ENCODE peak calls at places on chromosomes 12 and 14, in eight cellular contexts. V is OCI-LY7, L is HCT116, K is tibial artery, C is lung, J is Peyer's patch, I is heart right ventricle, O is tibial nerve. T is an unnamed sample. For H3K4me1 and H3K9me3, the result is how much of the 10 kb centered on the place peaks cover.

GRCh38 chr14:87153391-87153790 is 839.6 kb downstream of the GALC start:
- DNase-seq in V (peak), L (no peak), K (no peak), C (no peak), J (no peak), I (no peak), O (no peak), T (no peak)

GRCh38 chr14:43898709-43899108 is 608.4 kb downstream of the FSCB start:
- DNase-seq in V (no peak), L (no peak), K (no peak), C (no peak), J (no peak), I (no peak), O (no peak), T (no peak)

GRCh38 chr12:123744836-123745235 is 17.3 kb upstream of the DNAH10 start:
- DNase-seq in V (no peak), L (no peak), K (no peak), C (no peak), J (no peak), I (no peak), O (no peak), T (no peak)

GRCh38 chr14:30194769-30195168 is 267.1 kb upstream of the PRKD1 start:
- DNase-seq in V (no peak), L (no peak), K (no peak), C (no peak), J (no peak), I (no peak), O (no peak), T (no peak)

GRCh38 chr12:32043928-32044549 is 62.6 kb upstream of the BICD1 start:
- DNase-seq in V (peak), L (no peak), K (no peak), C (no peak), J (no peak), I (no peak), O (no peak), T (no peak)

GRCh38 chr12:41552507-41553047 is 364.5 kb downstream of the PDZRN4 start:
- DNase-seq in V (no peak), L (no peak), K (no peak), C (no peak), J (no peak), I (no peak), O (no peak), T (no peak)

GRCh38 chr12:123771261-123771660 is 9.2 kb downstream of the DNAH10 start:
- DNase-seq in V (no peak), L (no peak), K (no peak), C (no peak), J (no peak), I (no peak), O (no peak), T (no peak)

GRCh38 chr12:117875652-117876491 is 92.9 kb downstream of the KSR2 start:
- DNase-seq in V (no peak), L (no peak), K (no peak), C (no peak), J (no peak), I (no peak), O (no peak), T (no peak)

GRCh38 chr12:14410177-14410576 is 44.7 kb downstream of the ATF7IP start:
- DNase-seq in V (no peak), L (no peak), K (no peak), C (no peak), J (no peak), I (no peak), O (no peak), T (no peak)

GRCh38 chr14:79016828-79017505 is 846.8 kb downstream of the NRXN3 start:
- DNase-seq in V (no peak), L (no peak), K (no peak), C (no peak), J (no peak), I (no peak), O (no peak), T (no peak)

GRCh38 chr12:67647547-67648305 is 819 bp upstream of the DYRK2 start:
- DNase-seq in V (peak), L (peak), K (peak), C (peak), J (peak), I (peak), O (peak), T (peak)

GRCh38 chr12:89352242-89352491 is 134 bp downstream of the DUSP6 start:
- DNase-seq in V (no peak), L (no peak), K (no peak), C (no peak), J (no peak), I (no peak), O (no peak), T (no peak)

DNA sequence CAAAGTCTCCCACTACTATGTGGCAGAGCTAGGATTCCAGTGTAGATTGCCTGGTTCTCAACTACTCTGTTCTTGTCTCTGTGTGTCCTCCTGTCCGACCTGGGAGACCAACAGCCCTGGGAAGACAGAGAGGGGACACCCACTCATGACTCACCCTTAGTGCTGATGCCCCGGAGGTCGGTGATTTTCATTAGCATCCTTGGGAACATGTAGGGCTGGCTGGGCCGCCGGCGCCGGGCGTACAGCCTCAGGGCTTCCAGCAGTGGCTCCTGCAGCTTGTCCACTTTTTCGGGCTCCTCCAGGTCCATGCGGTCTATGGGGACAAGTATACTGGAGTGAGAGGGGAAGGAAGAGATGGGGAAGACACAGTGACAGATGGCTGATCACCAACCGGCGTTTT is 5.9 kb upstream of the ITGB7 start:
- DNase-seq in V (no peak), L (no peak), K (no peak), C (no peak), J (no peak), I (no peak), O (no peak), T (no peak)
- H3K4me1 ChIP-seq in V (half or more), L (under half), K (under half), C (under half), J (under half), I (half or more), O (under half), T (under half)

DNA sequence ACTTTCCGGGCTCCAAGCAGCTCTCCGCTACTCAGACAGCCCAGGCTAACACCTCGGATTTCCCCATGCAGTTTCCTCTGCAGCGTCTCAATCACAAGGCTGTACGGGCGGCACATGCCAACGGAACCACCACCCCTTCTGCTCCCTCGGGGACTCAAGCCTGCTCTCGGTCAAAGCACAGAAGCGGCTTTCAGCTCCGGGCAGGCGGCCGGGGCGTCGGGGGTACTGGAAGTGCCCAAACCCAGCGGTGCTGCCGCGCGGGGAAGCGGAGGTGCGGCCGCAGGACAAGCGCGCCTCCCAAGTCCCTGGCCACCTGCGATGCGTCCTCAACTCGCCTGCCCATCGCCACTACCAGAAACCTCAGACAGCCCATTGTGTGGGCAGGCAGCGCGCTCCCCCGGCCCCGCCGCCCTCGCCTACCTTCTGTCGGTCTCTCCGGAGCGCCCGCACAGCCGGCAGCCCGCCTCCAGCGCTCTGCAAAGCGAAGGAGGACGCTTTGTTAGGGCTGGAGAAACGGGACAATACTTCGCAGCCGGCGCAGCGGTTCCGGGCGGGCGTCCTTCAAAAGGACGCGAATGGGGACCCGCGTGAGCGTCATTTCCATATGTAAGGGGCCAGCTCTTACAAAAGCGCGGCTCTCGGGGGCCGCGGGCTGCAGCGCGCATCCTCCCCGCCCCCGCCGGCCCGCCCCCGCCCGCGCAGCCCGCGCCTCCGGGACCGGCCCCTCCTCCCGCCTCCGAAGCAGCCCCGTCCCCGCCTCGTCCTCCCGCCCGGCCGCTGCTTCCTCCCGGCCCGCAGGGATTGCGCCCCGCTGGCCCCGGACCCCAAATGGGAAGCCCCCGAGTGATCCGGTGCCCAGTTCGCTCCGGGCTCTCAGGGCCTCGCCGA is 674 bp downstream of the NIN start:
- DNase-seq in V (peak), L (no peak), K (peak), C (peak), J (peak), I (peak), O (peak), T (peak)
- H3K9me3 ChIP-seq in V (under half), L (under half), K (under half), C (under half), J (under half), I (under half), O (under half), T (under half)

GRCh38 chr14:90544566-90544965 is 147.7 kb downstream of the CALM1 start:
- DNase-seq in V (no peak), L (no peak), K (no peak), C (no peak), J (peak), I (no peak), O (no peak), T (no peak)
- H3K4me1 ChIP-seq in V (under half), L (under half), K (under half), C (under half), J (under half), I (under half), O (under half), T (under half)

DNA sequence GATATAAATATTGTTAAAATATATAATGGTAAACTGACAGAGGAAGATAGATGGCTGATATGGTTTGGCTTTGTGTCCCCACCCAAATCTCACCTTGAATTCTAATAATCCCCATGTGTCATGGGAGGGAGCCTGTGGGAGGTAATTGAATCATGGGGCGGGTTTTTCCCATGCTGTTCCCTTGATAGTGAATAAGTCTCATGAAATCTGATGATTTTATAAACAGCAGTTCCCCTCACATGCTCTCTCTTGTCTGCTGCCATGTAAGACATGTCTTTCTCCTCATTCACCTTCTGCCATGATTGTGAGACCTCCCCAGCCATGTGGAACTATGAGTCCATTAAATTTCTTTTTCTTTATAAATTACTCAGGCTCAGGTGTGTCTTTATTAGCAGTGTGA is 46.3 kb downstream of the PTCSC3 start:
- DNase-seq in V (no peak), L (no peak), K (no peak), C (no peak), J (no peak), I (no peak), O (no peak), T (no peak)
- H3K9me3 ChIP-seq in V (under half), L (under half), K (under half), C (under half), J (under half), I (under half), O (under half), T (under half)

GRCh38 chr12:56628671-56629458 is 1.3 kb downstream of the BAZ2A start:
- DNase-seq in V (peak), L (no peak), K (peak), C (peak), J (peak), I (peak), O (peak), T (peak)

GRCh38 chr12:56629459-56630179 is 507 bp downstream of the BAZ2A start:
- DNase-seq in V (peak), L (no peak), K (no peak), C (no peak), J (peak), I (peak), O (no peak), T (peak)

GRCh38 chr12:56632701-56633464 is 2.8 kb upstream of the BAZ2A start:
- DNase-seq in V (peak), L (no peak), K (no peak), C (no peak), J (no peak), I (no peak), O (no peak), T (no peak)

GRCh38 chr12:56631790-56632700 is 1.9 kb upstream of the BAZ2A start:
- DNase-seq in V (peak), L (no peak), K (peak), C (peak), J (peak), I (peak), O (peak), T (peak)

DNA sequence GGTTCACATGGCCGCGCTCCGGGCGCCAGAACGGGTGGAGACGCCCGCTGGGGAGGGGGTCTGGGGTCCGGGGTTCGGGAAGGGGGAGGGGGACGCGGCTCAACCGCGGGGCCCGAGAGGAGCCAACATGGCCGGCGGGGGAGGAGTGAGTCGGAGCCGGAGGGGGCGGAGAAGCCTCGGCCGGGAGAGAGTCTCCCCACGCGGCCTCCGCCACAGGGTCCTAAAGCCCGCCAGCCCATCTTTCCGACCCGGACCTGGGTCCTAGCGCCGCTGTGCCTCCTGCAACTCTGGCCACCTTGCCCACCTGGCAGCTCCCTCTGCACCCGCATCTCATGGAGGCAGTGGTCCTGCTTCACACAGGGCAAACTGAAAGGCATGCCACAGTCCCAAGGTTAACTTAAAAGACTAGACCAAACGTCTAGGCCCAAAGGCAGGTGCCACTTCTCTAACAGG is at the start of gene BAZ2A:
- DNase-seq in V (peak), L (peak), K (peak), C (peak), J (peak), I (peak), O (peak), T (peak)
- H3K4me1 ChIP-seq in V (half or more), L (under half), K (half or more), C (under half), J (under half), I (half or more), O (under half), T (under half)

DNA sequence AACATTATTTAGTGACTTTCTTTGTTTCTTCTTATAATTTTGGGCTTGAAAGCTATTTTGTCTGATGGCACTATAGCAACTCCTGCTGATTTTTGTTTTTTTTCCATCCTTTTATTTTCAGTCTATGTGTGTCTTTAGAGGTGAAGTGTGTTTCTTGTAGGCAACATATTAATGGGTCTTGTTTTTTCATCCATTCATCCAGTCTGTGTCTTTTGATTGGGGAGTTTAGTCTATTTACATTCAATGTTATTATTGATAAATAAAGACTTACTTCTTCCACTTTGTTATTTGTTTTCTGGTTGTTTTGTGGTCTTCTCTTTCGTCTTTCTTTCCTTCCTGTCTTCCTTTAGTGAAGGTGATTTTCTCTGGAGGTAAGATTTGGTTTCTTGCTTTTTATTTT is 198.0 kb downstream of the CRADD start:
- DNase-seq in V (no peak), L (no peak), K (no peak), C (no peak), J (no peak), I (no peak), O (no peak), T (no peak)
- H3K9me3 ChIP-seq in V (under half), L (under half), K (under half), C (under half), J (under half), I (half or more), O (under half), T (under half)

GRCh38 chr14:91722386-91722785 is 9.5 kb downstream of the CATSPERB start:
- DNase-seq in V (no peak), L (no peak), K (no peak), C (no peak), J (no peak), I (no peak), O (no peak), T (no peak)
- H3K4me1 ChIP-seq in V (under half), L (under half), K (under half), C (under half), J (under half), I (under half), O (under half), T (under half)

DNA sequence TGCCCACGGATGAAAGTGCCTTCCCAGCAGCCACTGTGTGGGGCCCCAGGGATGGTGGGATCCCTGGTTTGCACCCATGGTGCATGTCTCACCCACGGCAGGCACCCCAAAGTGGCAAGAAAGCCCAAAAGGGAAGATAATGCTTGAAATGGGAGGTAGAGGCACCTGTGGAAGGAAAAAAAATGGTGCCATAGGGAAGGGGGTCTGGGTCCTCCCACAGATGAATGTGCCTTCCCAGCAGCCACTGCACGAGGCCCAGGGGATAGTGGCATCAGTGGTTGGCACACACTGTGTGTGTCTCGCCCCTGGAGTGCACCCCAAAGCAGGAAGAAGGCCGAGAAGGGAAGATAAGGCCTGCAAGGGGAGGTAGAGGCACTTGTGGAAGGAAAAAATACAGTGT is 264.2 kb downstream of the ALG10 start:
- DNase-seq in V (no peak), L (no peak), K (no peak), C (no peak), J (no peak), I (no peak), O (no peak), T (no peak)
- H3K9me3 ChIP-seq in V (under half), L (under half), K (under half), C (under half), J (under half), I (half or more), O (under half), T (under half)

GRCh38 chr14:51677276-51677675 is 25.6 kb downstream of the FRMD6 start:
- DNase-seq in V (no peak), L (no peak), K (no peak), C (no peak), J (no peak), I (no peak), O (no peak), T (no peak)

GRCh38 chr14:51680031-51680430 is 28.3 kb downstream of the FRMD6 start:
- DNase-seq in V (no peak), L (no peak), K (no peak), C (no peak), J (no peak), I (no peak), O (no peak), T (no peak)

GRCh38 chr14:51676549-51676948 is 24.8 kb downstream of the FRMD6 start:
- DNase-seq in V (no peak), L (no peak), K (no peak), C (no peak), J (no peak), I (no peak), O (no peak), T (no peak)

GRCh38 chr14:51674294-51675002 is 22.7 kb downstream of the FRMD6 start:
- DNase-seq in V (no peak), L (peak), K (no peak), C (no peak), J (no peak), I (no peak), O (no peak), T (no peak)

DNA sequence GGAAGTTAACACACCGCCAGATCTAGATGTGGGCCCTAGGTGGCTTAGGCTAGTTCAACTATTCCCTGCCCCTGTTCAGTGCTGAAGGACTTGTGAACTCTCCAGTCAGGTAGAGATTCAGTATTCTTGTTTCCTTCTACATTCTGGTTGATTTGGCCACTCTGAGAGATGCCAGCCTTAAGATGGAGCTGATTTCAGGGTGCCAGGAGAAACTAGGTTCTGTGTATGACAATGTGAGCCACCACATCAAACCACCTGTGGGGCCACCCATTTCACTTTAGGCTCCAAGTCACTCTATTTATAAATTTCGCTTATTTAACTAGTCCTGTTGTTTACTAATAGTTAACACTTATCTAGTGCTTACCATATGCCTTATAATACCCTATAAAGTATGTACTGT is 26.0 kb downstream of the FRMD6 start:
- DNase-seq in V (no peak), L (no peak), K (no peak), C (no peak), J (no peak), I (no peak), O (no peak), T (no peak)
- H3K4me1 ChIP-seq in V (under half), L (under half), K (under half), C (under half), J (under half), I (under half), O (under half), T (under half)

GRCh38 chr14:24293525-24293924 is 6.1 kb downstream of the DHRS1 start:
- DNase-seq in V (no peak), L (no peak), K (no peak), C (no peak), J (no peak), I (no peak), O (no peak), T (no peak)
- H3K9me3 ChIP-seq in V (under half), L (under half), K (under half), C (under half), J (under half), I (under half), O (under half), T (under half)